ENCODE peak calls at places on chromosomes 6 and 20, in seven cellular contexts. T, U, S, C, M, L and K are unnamed samples.

GRCh38 chr6:162372092-162372491 is 355.5 kb downstream of the PRKN start:
- DNase-seq in T (no peak), U (no peak), S (no peak), C (no peak), M (no peak), L (no peak), K (no peak)

GRCh38 chr6:50185006-50185405 is 135.3 kb upstream of the DEFB112 start:
- DNase-seq in T (peak; percentile 25), U (no peak), S (no peak), C (peak; percentile 12), M (no peak), L (no peak), K (peak; percentile 5)

GRCh38 chr20:10134176-10134575 is 84.5 kb upstream of the SNAP25 start:
- DNase-seq in T (no peak), U (no peak), S (no peak), C (no peak), M (no peak), L (no peak), K (no peak)

GRCh38 chr20:36726168-36726567 is 19.7 kb downstream of the NDRG3 start:
- DNase-seq in T (no peak), U (no peak), S (no peak), C (no peak), M (no peak), L (no peak), K (no peak)

GRCh38 chr6:163383912-163384311 is 30.6 kb upstream of the QKI start:
- DNase-seq in T (no peak), U (no peak), S (no peak), C (no peak), M (peak; percentile 32), L (no peak), K (no peak)

GRCh38 chr6:13696226-13696625 is 15.4 kb downstream of the RANBP9 start:
- DNase-seq in T (no peak), U (no peak), S (no peak), C (no peak), M (no peak), L (no peak), K (no peak)

GRCh38 chr6:25748049-25748448 is 6.5 kb upstream of the SLC17A4 start:
- DNase-seq in T (peak; percentile 15), U (no peak), S (no peak), C (no peak), M (no peak), L (no peak), K (no peak)

GRCh38 chr6:144364727-144365126 is 79.6 kb downstream of the UTRN start:
- DNase-seq in T (no peak), U (no peak), S (no peak), C (no peak), M (no peak), L (no peak), K (no peak)

GRCh38 chr20:44745560-44746366 is at the start of gene KCNK15:
- DNase-seq in T (no peak), U (peak; percentile 71), S (no peak), C (peak; percentile 71), M (no peak), L (no peak), K (no peak)

GRCh38 chr20:60055740-60056139 is 97.5 kb downstream of the CDH26 start:
- DNase-seq in T (no peak), U (no peak), S (no peak), C (no peak), M (no peak), L (peak; percentile 4), K (no peak)

GRCh38 chr6:10875026-10875425 is 6.8 kb downstream of the GCM2 start:
- DNase-seq in T (no peak), U (no peak), S (no peak), C (no peak), M (no peak), L (no peak), K (no peak)

GRCh38 chr6:98947411-98948292 is at the start of gene FBXL4:
- DNase-seq in T (peak; percentile 87), U (peak; percentile 95), S (peak; percentile 78), C (peak; percentile 95), M (peak; percentile 77), L (no peak), K (peak; percentile 59)

GRCh38 chr6:143253630-143254029 is 192.9 kb downstream of the AIG1 start:
- DNase-seq in T (no peak), U (no peak), S (no peak), C (no peak), M (no peak), L (no peak), K (no peak)

GRCh38 chr6:150185697-150186096 is 42.9 kb downstream of the PPP1R14C start:
- DNase-seq in T (no peak), U (no peak), S (no peak), C (no peak), M (no peak), L (no peak), K (no peak)

GRCh38 chr6:29553268-29554057 is 6.1 kb downstream of the UBD start:
- DNase-seq in T (no peak), U (no peak), S (peak; percentile 49), C (peak; percentile 53), M (no peak), L (no peak), K (no peak)

GRCh38 chr20:41135187-41135887 is 2.0 kb upstream of the PLCG1 start:
- DNase-seq in T (peak; percentile 70), U (peak; percentile 64), S (peak; percentile 53), C (peak; percentile 59), M (peak; percentile 32), L (no peak), K (peak; percentile 67)

GRCh38 chr20:41131594-41132387 is 5.6 kb upstream of the PLCG1 start:
- DNase-seq in T (no peak), U (no peak), S (no peak), C (no peak), M (no peak), L (peak; percentile 51), K (no peak)

GRCh38 chr20:41135888-41136243 is 1.5 kb upstream of the PLCG1 start:
- DNase-seq in T (no peak), U (no peak), S (no peak), C (no peak), M (no peak), L (no peak), K (no peak)

GRCh38 chr20:41134362-41135186 is 2.8 kb upstream of the PLCG1 start:
- DNase-seq in T (peak; percentile 66), U (no peak), S (no peak), C (no peak), M (no peak), L (no peak), K (no peak)

DNA sequence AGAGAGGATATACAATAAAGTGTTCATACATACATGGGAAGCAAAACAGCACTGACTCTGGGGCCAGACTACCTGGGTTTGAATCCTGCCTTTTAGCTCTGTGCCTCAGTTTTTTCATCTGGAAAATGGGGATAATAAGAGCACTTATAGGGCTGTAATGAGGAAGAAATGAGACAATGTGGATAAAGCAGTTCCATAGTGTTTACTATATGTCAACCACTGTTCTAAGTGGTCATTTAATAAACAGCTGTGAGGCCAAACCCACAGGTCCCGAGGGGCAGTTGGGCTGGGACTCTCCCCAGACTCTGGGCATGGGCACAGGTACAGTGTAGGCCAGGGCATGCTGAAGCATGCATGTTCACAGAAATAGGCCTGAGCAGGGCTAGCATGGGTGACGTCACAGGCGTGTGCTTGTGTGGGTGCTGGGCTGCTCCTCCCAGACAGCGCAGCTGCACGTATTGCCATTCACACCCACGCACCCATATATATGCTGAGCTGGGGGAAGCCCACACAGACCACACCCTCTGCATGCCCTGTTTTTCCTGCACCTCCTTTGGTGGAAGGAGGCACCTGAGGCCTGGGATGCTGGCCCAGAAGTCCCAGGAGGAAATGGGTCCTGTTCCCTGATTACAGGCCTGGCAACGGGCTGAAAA is 3.5 kb upstream of the PLCG1 start:
- DNase-seq in T (no peak), U (peak; percentile 76), S (no peak), C (no peak), M (no peak), L (peak; percentile 94), K (no peak)
- TF ChIP-seq JUND in T (no peak), U (peak; percentile 49), S (no peak), C (no peak), M (no peak), L (peak; percentile 78), K (no peak)

DNA sequence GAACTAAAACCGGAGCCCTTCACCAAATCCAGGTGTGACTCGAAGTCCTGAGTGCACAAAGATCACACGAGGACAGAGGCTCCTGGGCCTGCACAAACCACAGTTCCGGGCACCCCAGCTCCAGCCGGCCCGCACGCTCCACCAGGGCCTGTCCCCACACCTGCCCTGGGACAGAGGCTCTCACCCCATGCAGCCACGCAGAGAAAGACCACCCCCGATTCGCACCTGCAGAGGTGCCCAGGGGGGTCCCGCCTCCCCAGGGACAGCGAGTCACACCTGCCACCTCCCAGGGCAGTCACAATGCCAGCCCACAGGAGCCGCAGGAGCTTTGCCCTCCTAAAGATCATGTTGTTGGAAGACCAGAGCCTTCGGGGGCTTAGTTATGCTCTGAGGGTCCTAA is 25.4 kb upstream of the MRGBP start:
- DNase-seq in T (no peak), U (no peak), S (no peak), C (no peak), M (no peak), L (no peak), K (no peak)
- TF ChIP-seq JUND in T (no peak), U (no peak), S (no peak), C (no peak), M (no peak), L (no peak), K (no peak)

GRCh38 chr20:23042270-23042669 is 7.2 kb downstream of the SSTR4 start:
- DNase-seq in T (no peak), U (no peak), S (no peak), C (no peak), M (no peak), L (no peak), K (no peak)

GRCh38 chr20:23036371-23036770 is 1.3 kb downstream of the SSTR4 start:
- DNase-seq in T (no peak), U (no peak), S (no peak), C (no peak), M (no peak), L (no peak), K (no peak)

GRCh38 chr20:23037017-23037481 is 1.9 kb downstream of the SSTR4 start:
- DNase-seq in T (no peak), U (no peak), S (no peak), C (no peak), M (no peak), L (no peak), K (no peak)

GRCh38 chr20:23039885-23040508 is 4.9 kb downstream of the SSTR4 start:
- DNase-seq in T (no peak), U (no peak), S (no peak), C (no peak), M (no peak), L (no peak), K (no peak)

GRCh38 chr20:23039136-23039875 is 4.2 kb downstream of the SSTR4 start:
- DNase-seq in T (no peak), U (no peak), S (no peak), C (no peak), M (no peak), L (no peak), K (no peak)
- TF ChIP-seq JUND in T (no peak), U (no peak), S (no peak), C (no peak), M (no peak), L (no peak), K (no peak)

DNA sequence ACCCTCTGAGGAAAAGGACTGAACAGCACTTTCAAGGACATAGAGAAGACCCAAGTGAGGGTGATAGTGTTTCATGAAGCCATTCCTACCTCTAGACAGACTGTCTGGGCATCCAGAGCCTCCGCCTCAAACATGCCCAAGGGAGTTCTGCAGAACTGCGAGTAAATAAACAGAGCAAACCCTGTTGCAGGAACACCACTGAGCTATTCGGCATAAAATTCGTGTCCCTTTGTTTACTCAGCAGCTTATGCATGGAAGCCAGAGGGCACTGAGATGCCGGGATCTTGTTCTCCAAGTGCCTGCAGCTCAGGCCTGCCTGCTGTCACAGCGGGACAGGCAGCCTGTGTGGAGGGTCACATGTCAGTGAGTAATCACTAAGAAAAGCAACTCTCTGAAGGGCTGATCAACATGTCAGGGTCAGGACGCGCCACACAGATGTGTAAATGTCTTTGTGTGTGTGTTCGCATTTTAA is 164.9 kb upstream of the HEY2 start:
- DNase-seq in T (no peak), U (no peak), S (peak; percentile 80), C (no peak), M (no peak), L (no peak), K (peak; percentile 68)
- TF ChIP-seq JUND in T (no peak), U (no peak), S (peak; percentile 81), C (no peak), M (no peak), L (no peak), K (no peak)